ENCODE peak calls at places on chromosomes 12 and 14, in four cellular contexts. H is cardiac muscle cell; S is CD4-positive, alpha-beta T cell; G is A549. W is an unnamed sample.

GRCh38 chr12:31524791-31525495 is 66.0 kb downstream of the DENND5B start:
- DNase-seq in H (no peak), S (no peak), G (no peak), W (no peak)

GRCh38 chr12:4293942-4294505 is 20.5 kb downstream of the CCND2 start:
- DNase-seq in H (no peak), S (no peak), G (no peak), W (no peak)

GRCh38 chr12:124162151-124163110 is 132.5 kb upstream of the RFLNA start:
- DNase-seq in H (no peak), S (no peak), G (peak), W (no peak)

GRCh38 chr14:65333926-65334687 is 78.4 kb upstream of the FUT8 start:
- DNase-seq in H (no peak), S (no peak), G (no peak), W (peak)

GRCh38 chr12:52200783-52201519 is 9.1 kb upstream of the KRT80 start:
- DNase-seq in H (no peak), S (no peak), G (no peak), W (no peak)

GRCh38 chr14:39467889-39468524 is 35.8 kb upstream of the FBXO33 start:
- DNase-seq in H (peak), S (no peak), G (peak), W (no peak)

GRCh38 chr12:95259368-95259767 is 41.8 kb downstream of the VEZT start:
- DNase-seq in H (no peak), S (no peak), G (no peak), W (no peak)

GRCh38 chr12:9331218-9331626 is 123.0 kb upstream of the PZP start:
- DNase-seq in H (peak), S (peak), G (peak), W (peak)

GRCh38 chr14:29861996-29862395 is 65.7 kb downstream of the PRKD1 start:
- DNase-seq in H (no peak), S (no peak), G (no peak), W (no peak)

GRCh38 chr12:6647083-6647604 is at the start of gene ACRBP:
- DNase-seq in H (peak), S (no peak), G (no peak), W (no peak)

GRCh38 chr12:74747305-74747704 is 209.7 kb downstream of the ATXN7L3B start:
- DNase-seq in H (no peak), S (no peak), G (peak), W (no peak)
- TF ChIP-seq CTCF in H (no peak), S (no peak), G (peak), W (no peak)

GRCh38 chr14:28375295-28375694 is 391.3 kb upstream of the FOXG1 start:
- DNase-seq in H (peak), S (no peak), G (peak), W (no peak)
- TF ChIP-seq CTCF in H (peak), S (no peak), G (no peak), W (peak)

GRCh38 chr14:56844603-56845002 is 34.3 kb upstream of the OTX2 start:
- DNase-seq in H (no peak), S (no peak), G (no peak), W (no peak)
- TF ChIP-seq CTCF in H (no peak), S (no peak), G (no peak), W (no peak)

DNA sequence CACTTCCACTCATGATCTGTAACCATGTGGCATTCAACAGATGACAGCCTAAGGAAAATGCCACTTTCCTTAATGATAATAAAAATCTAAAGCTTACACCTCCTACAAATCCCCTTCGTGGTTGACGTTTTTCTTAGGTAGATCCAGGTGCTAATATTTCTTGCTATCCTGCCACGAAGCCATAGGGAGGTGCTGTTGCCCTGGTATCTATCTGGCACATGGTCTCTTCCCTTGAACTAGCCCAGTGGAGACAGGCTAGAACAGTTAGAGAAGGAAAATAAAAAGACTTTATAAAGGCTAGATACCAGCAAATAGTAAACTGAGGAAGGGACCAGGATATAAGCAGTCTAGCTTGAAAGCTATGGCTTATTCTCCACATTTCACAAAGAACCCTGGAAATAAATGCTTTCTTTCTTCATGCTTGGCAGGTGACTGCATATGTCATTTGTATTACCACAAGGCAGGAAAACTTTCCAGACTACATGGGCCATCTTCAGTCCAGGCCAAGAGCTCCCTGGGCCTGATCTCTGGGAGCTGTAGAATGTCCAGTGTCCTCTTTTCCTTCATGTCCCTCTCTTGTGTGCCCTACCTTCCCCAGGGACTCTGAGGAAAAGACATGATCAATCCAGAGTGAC is 15.3 kb downstream of the SPIC start:
- DNase-seq in H (peak), S (no peak), G (peak), W (no peak)
- TF ChIP-seq CTCF in H (peak), S (no peak), G (peak), W (no peak)